ENCODE peak calls at places on chromosome 21, in six cellular contexts. E is HCT116, S is K562, R is GM12878, M is HepG2, U is H1. A is an unnamed sample.

GRCh38 chr21:16942703-16943102 is 570.1 kb upstream of the CXADR start:
- DNase-seq in R (no peak), S (no peak), E (no peak), U (peak; percentile 51), M (peak; percentile 35), A (peak; percentile 61)

GRCh38 chr21:27339902-27340301 is 373.0 kb upstream of the ADAMTS5 start:
- DNase-seq in S (no peak), R (no peak), U (no peak), M (no peak), E (no peak), A (no peak)

GRCh38 chr21:36134820-36135390 is at the start of gene CBR3:
- DNase-seq in R (no peak), S (no peak), M (no peak), U (no peak), E (no peak), A (no peak)

GRCh38 chr21:26366781-26367180 is 196.2 kb upstream of the APP start:
- DNase-seq in U (no peak), M (no peak), S (no peak), E (no peak), R (no peak), A (no peak)

GRCh38 chr21:29091032-29091431 is 17.6 kb upstream of the CCT8 start:
- DNase-seq in R (no peak), E (no peak), M (no peak), S (no peak), U (no peak), A (no peak)

GRCh38 chr21:42777757-42778344 is 101.5 kb downstream of the WDR4 start:
- DNase-seq in M (no peak), S (no peak), R (peak; percentile 8), E (no peak), U (no peak), A (no peak)

GRCh38 chr21:28601708-28602107 is 391.0 kb downstream of the LTN1 start:
- DNase-seq in U (no peak), M (no peak), S (no peak), E (no peak), R (no peak), A (no peak)

GRCh38 chr21:42164064-42164789 is 54.7 kb upstream of the ABCG1 start:
- DNase-seq in E (peak; percentile 29), R (no peak), S (peak; percentile 53), M (peak; percentile 24), U (no peak), A (peak; percentile 25)

GRCh38 chr21:33490991-33491372 is 534 bp downstream of the DNAJC28 start:
- DNase-seq in E (peak; percentile 7), S (no peak), R (no peak), M (no peak), U (no peak), A (no peak)

GRCh38 chr21:36229181-36229580 is 72.6 kb downstream of the DOP1B start:
- DNase-seq in S (no peak), E (no peak), R (no peak), U (no peak), M (no peak), A (no peak)

GRCh38 chr21:29893687-29894086 is 46.1 kb downstream of the GRIK1 start:
- DNase-seq in U (no peak), E (no peak), R (no peak), S (no peak), M (no peak), A (no peak)

GRCh38 chr21:25790122-25790951 is 55.6 kb downstream of the GABPA start:
- DNase-seq in U (no peak), R (no peak), S (peak; percentile 41), M (peak; percentile 19), E (peak; percentile 34), A (peak; percentile 18)

GRCh38 chr21:30058928-30059327 is 107.7 kb downstream of the CLDN17 start:
- DNase-seq in U (no peak), M (no peak), S (peak; percentile 4), E (no peak), R (no peak), A (no peak)

GRCh38 chr21:42222386-42222785 is 3.4 kb downstream of the ABCG1 start:
- DNase-seq in U (no peak), E (no peak), S (no peak), R (no peak), M (no peak), A (no peak)

GRCh38 chr21:20882462-20883415 is 115.5 kb upstream of the NCAM2 start:
- DNase-seq in M (no peak), U (peak; percentile 65), E (peak; percentile 8), R (no peak), S (peak; percentile 56), A (peak; percentile 65)

GRCh38 chr21:25564349-25564948 is 42.8 kb downstream of the MRPL39 start:
- DNase-seq in S (no peak), U (no peak), R (no peak), M (no peak), E (no peak), A (no peak)

DNA sequence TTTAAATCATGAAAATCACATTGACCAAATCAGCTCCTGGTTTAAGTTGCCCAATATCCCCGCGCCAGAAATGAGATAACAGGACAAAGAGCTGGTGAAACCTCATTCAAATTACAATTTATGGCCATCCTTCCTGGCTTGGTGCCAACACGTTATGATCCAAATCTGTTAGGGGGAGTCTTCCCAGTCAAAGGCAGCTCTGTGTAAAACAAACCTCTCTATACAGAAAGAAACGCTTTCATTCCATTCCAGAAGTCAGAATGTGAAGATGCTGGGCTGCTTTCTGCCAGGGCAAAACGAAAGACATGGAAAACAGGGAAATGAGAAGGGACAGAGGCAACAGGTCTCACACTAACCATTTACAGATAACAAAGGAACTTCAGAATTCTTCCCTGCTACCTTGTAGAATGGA is 53.5 kb upstream of the TIAM1 start:
- DNase-seq in S (no peak), M (no peak), R (no peak), U (no peak), E (no peak), A (no peak)
- H3K4me3 ChIP-seq in S (no peak overlapping the region), M (no peak overlapping the region), R (no peak overlapping the region), U (no peak overlapping the region), E (no peak overlapping the region), A (no peak overlapping the region)

GRCh38 chr21:18244721-18245486 is at the start of gene CHODL:
- DNase-seq in E (no peak), S (no peak), R (no peak), U (peak; percentile 59), M (no peak), A (no peak)
- H3K27me3 ChIP-seq in E (no peaks in the 10 kb centered on the region), S (no peaks in the 10 kb centered on the region), R (no peaks in the 10 kb centered on the region), U (peaks cover 19% of the 10 kb centered on the region), M (peaks cover 5% of the 10 kb centered on the region), A (peaks cover 60% of the 10 kb centered on the region)

DNA sequence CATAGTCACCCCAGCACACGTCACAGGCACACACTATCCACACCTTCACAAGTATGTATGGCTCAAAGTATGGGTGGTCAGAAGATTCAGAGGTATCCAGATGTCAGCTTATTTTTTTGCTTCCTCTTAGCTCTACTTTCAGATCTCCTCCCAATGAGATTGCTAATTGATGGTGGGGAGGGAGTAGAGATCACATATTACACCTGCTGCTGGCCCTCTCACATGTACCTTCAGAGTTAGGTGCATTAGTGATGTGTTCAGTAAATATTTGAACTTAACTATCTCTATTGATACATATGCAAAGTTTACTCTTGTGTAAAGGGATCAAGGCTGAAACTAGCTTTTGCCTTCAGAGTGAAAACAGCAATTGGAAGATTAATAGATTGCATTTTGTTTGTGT is 262.6 kb downstream of the PCP4 start:
- DNase-seq in E (no peak), S (no peak), R (no peak), U (no peak), M (no peak), A (no peak)
- TF ChIP-seq ZNF274 in E (no peak), S (no peak), R (no peak), U (no peak), M (no peak), A (no peak)

DNA sequence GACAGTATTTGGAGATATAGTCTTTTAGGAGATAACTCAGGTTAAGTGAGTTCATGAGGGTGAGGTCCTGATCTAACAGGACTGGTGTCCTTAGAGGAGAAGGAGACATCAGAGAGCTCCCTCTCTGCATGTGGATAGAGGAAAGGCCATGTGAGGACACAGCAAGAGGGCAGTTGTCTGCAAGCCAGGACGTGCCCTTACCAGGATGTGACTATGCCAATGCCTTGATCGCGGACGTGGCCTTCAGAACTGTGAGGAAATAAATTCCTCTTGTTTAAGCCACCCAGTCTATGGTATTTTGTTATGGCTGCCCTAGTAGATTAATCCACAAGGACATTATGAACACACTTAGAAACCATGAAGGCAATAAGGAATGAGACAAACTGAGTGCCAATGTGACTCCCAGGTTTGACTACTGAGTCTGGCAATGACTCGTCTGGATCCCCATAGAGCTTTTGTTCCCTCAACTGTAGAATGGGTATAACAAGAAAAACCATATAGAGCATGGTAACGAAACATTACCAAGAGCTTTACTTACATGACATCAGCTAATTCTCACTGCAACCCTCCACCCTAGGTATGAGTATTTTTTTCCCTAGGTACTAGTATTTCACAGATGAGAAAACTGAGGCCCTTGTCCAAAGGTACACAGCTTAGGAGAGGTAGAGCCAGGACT is 6.5 kb downstream of the URB1 start:
- DNase-seq in E (no peak), U (no peak), S (no peak), M (no peak), R (no peak), A (no peak)
- H3K4me3 ChIP-seq in E (no peak overlapping the region), U (no peak overlapping the region), S (no peak overlapping the region), M (no peak overlapping the region), R (no peak overlapping the region), A (no peak overlapping the region)

DNA sequence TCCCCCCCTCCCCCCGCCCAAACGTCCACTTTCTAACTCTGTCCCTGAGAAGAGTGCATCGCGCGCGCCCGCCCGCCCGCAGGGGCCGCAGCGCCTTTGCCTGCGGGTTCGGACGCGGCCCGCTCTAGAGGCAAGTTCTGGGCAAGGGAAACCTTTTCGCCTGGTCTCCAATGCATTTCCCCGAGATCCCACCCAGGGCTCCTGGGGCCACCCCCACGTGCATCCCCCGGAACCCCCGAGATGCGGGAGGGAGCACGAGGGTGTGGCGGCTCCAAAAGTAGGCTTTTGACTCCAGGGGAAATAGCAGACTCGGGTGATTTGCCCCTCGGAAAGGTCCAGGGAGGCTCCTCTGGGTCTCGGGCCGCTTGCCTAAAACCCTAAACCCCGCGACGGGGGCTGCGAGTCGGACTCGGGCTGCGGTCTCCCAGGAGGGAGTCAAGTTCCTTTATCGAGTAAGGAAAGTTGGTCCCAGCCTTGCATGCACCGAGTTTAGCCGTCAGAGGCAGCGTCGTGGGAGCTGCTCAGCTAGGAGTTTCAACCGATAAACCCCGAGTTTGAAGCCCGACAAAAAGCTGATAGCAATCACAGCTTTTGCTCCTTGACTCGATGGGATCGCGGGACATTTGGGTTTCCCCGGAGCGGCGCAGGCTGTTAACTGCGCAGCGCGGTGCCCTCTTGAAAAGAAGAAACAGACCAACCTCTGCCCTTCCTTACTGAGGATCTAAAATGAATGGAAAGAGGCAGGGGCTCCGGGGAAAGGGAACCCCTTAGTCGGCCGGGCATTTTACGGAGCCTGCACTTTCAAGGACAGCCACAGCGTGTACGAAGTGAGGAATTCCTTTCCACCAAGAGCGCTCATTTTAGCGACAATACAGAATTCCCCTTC is 158.1 kb downstream of the RUNX1 start:
- DNase-seq in R (no peak), S (no peak), E (no peak), M (no peak), U (peak; percentile 67), A (no peak)
- H3K27me3 ChIP-seq in R (peaks cover 9% of the 10 kb centered on the region), S (no peaks in the 10 kb centered on the region), E (no peaks in the 10 kb centered on the region), M (no peaks in the 10 kb centered on the region), U (peaks cover 30% of the 10 kb centered on the region), A (peaks cover 57% of the 10 kb centered on the region)

GRCh38 chr21:37939251-37939650 is 23.0 kb upstream of the KCNJ6 start:
- DNase-seq in R (no peak), S (no peak), E (no peak), M (no peak), U (no peak), A (no peak)
- TF ChIP-seq ZNF274 in R (no peak), S (no peak), E (no peak), M (no peak), U (no peak), A (no peak)

A was measured in NT2/D1.